ENCODE peak calls at places on chromosomes 1 and 21, in four cellular contexts. C is bronchial epithelial cell; M is CD4-positive, alpha-beta T cell; W is suprapubic skin. Y is an unnamed sample.

GRCh38 chr1:201890806-201891450 is 2.2 kb downstream of the SHISA4 start:
- DNase-seq in C (no peak), M (no peak), W (no peak), Y (no peak)

GRCh38 chr1:155893389-155894142 is 17.6 kb downstream of the RIT1 start:
- DNase-seq in C (peak; percentile 91), M (peak; percentile 9), W (no peak), Y (no peak)

GRCh38 chr1:229230893-229231753 is 39.8 kb upstream of the RAB4A start:
- DNase-seq in C (peak; percentile 90), M (no peak), W (no peak), Y (no peak)

GRCh38 chr1:112285808-112286207 is 110.2 kb upstream of the CTTNBP2NL start:
- DNase-seq in C (no peak), M (no peak), W (no peak), Y (no peak)

GRCh38 chr21:41180752-41181151 is 12.8 kb downstream of the BACE2 start:
- DNase-seq in C (no peak), M (no peak), W (no peak), Y (no peak)

GRCh38 chr1:35605882-35606182 is 32.7 kb downstream of the TFAP2E start:
- DNase-seq in C (no peak), M (no peak), W (no peak), Y (no peak)

GRCh38 chr21:38306407-38306806 is 49.6 kb downstream of the KCNJ15 start:
- DNase-seq in C (peak; percentile 89), M (no peak), W (no peak), Y (no peak)

GRCh38 chr1:46798820-46799219 is at the start of gene CYP4B1:
- DNase-seq in C (peak; percentile 27), M (no peak), W (peak; percentile 91), Y (no peak)

GRCh38 chr1:14742181-14742980 is 143.9 kb downstream of the KAZN start:
- DNase-seq in C (peak; percentile 100), M (no peak), W (no peak), Y (no peak)

GRCh38 chr1:61962631-61963030 is 220.4 kb downstream of the PATJ start:
- DNase-seq in C (no peak), M (no peak), W (no peak), Y (no peak)

GRCh38 chr1:53131590-53131938 is 10.9 kb downstream of the SLC1A7 start:
- DNase-seq in C (no peak), M (no peak), W (peak; percentile 15), Y (no peak)

GRCh38 chr1:200090252-200091159 is 63.0 kb downstream of the NR5A2 start:
- DNase-seq in C (no peak), M (no peak), W (no peak), Y (no peak)

GRCh38 chr1:56375184-56375837 is 204.1 kb downstream of the PLPP3 start:
- DNase-seq in C (peak; percentile 45), M (no peak), W (no peak), Y (no peak)

DNA sequence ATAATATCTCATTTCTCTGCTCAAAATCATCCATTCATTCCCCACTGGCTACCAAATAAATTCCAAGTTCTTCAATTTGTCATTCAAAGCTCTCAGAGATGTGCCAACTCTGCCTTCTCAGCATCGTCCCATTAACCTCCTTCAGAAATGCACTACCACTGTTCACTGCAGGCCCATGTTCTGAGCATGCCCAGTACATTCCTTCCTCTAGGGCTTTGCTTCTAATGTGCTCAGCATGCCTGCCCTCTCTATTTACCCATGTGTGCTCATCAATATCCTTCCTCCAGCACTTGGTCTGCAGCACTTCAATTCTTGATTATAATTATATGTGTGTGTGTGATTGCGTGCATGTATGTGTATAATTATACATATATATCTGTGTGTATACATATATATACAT is 36.1 kb upstream of the RGS8 start:
- DNase-seq in C (peak; percentile 15), M (no peak), W (no peak), Y (no peak)
- TF ChIP-seq CTCF in C (peak; percentile 34), M (no peak), W (peak; percentile 17), Y (no peak)

GRCh38 chr1:185348296-185348695 is 31.3 kb upstream of the IVNS1ABP start:
- DNase-seq in C (no peak), M (no peak), W (no peak), Y (no peak)

GRCh38 chr1:185342672-185343259 is 25.7 kb upstream of the IVNS1ABP start:
- DNase-seq in C (no peak), M (no peak), W (no peak), Y (no peak)

GRCh38 chr1:185343306-185343705 is 26.3 kb upstream of the IVNS1ABP start:
- DNase-seq in C (no peak), M (no peak), W (no peak), Y (no peak)

GRCh38 chr1:185348995-185349394 is 32.0 kb upstream of the IVNS1ABP start:
- DNase-seq in C (no peak), M (no peak), W (no peak), Y (no peak)

DNA sequence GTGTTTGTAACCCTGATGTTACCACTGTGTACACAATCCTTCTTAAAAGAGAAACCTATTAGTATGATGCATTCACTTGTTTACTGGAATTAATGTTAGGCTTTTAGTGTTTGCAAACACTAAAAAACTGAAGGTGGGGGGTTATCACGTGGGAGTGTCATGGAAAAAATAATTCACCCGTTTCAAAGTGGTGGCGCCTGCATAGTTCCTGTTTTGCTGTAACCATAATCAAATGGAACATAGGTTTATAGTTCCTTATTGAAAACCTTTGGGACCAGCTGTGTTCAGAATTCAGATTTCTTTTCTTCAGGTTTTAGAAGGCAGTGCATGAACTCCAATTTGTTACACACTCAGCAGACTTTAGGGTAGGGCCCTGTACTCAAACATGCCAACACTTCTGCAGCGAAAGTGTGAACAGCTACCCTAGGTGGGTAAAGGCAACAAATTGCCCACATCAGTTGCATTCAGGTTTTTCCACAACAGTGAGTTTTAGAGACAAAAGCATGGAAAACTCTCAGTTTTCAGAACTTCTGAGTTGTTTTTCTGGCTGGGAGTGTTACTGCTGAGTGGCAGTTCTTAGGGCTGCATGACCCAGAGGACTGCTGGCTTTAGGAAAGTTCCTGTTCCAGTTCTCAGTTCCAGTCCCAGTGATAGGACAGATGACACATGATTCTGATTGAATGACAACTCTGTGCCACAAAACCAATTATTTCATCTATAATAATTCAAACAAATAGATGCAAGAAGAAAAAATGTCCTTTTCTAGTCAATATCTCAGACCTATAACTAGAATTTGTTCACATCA is 29.1 kb upstream of the IVNS1ABP start:
- DNase-seq in C (no peak), M (no peak), W (no peak), Y (no peak)
- TF ChIP-seq CTCF in C (no peak), M (no peak), W (no peak), Y (no peak)

GRCh38 chr1:67686272-67687197 is 1.5 kb downstream of the GADD45A start:
- DNase-seq in C (peak; percentile 97), M (peak; percentile 51), W (peak; percentile 88), Y (peak; percentile 38)
- TF ChIP-seq CTCF in C (no peak), M (no peak), W (no peak), Y (no peak)

GRCh38 chr1:117069220-117069844 is 9.2 kb downstream of the TTF2 start:
- DNase-seq in C (no peak), M (no peak), W (no peak), Y (no peak)
- TF ChIP-seq CTCF in C (no peak), M (no peak), W (no peak), Y (no peak)

DNA sequence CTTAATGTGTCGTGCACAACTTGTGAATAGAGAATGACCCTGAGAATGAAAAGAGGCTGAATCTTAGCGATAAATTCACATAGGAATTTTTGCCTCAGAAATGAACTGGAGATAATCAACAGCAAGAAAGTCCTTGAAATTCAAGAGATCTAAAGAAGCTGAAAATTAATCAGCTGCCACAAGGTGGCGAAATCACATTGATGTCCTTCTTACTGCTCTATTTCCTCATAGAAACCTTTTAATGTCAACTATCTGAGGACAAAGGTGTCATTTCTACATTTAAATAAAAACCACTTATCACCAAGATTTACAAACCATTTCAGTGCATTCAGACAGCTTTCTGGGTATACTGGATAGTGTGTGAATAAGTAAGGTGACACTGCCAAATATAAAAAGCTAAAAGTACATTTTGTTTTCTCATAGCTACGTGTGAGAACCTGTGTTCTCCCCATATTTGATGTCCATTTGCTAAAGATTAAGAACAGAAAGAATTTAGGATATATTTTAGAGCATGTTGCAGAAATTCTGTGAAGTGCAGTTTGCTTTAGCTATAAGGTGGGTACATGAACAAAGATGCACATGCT is 485.3 kb upstream of the PTBP2 start:
- DNase-seq in C (peak; percentile 62), M (no peak), W (no peak), Y (no peak)
- TF ChIP-seq CTCF in C (peak; percentile 50), M (no peak), W (peak; percentile 20), Y (no peak)

DNA sequence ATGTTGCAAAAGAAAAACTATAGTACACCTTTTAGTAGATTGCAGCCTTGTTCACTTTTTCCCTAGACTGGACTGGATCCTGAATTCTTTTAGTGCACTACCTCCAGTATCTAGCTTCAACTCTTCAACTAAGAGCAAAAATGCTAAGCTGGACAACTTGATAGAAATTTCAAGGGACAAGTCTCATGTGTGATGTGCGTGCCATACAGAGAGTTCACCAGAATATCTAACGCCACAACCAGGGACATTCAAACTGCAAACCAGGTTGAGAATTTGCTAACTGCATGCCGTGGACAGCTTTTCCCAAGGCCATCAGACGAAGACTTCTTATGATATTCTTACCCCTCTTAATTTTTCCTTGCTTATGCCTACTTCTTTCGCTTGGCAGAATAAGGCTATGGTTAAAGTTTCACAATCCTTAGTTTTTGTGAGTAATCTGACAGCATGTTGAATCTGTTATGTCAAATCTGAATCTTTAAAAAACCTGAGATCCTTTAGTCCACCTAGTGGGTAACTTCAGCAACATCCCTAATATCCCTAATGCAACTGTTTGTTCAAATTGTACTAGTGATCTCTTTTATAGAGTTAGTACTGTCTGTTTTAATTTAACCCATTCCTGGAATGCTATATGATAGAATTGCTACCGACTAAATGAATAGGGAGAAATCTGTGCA is 66.4 kb downstream of the DDAH1 start:
- DNase-seq in C (peak; percentile 68), M (no peak), W (no peak), Y (no peak)
- TF ChIP-seq CTCF in C (peak; percentile 31), M (no peak), W (no peak), Y (no peak)

DNA sequence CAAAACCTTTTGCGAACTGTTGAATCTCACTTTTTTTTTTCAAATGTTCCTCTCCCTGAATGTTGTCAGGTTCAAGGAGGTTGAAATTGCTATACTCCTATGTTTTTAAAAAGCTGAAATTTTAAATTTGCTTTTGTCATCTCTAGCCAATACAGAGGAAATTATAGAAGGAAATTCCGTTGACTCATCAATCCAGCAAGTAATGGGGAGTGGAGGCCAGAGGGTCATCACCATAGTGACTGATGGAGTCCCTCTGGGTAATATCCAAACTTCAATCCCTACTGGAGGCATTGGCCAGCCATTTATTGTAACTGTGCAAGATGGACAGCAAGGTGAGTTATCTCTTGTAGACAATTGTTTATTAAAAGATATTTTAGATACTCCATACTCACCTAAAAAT is 36.3 kb downstream of the GABPB2 start:
- DNase-seq in C (peak; percentile 61), M (no peak), W (no peak), Y (no peak)
- TF ChIP-seq CTCF in C (no peak), M (no peak), W (no peak), Y (no peak)

Y was measured in activated B cell treated with CpG ODN at 0.5 μM for 24 hours.